ENCODE peak calls at places on chromosomes 1 and 21, in five cellular contexts. One of them, this sample, is unnamed.

GRCh38 chr21:45983981-45984551 is 2.5 kb downstream of the COL6A1 start:
- DNase-seq in choroid plexus epithelial cell: no peak
- DNase-seq in fibroblast of lung: no peak
- DNase-seq in fibroblast of the aortic adventitia: peak
- DNase-seq in endodermal cell: no peak
- DNase-seq in this sample: no peak

GRCh38 chr1:21439721-21440629 is at the start of gene NBPF3:
- DNase-seq in fibroblast of lung: peak
- DNase-seq in fibroblast of the aortic adventitia: peak
- DNase-seq in choroid plexus epithelial cell: peak
- DNase-seq in endodermal cell: peak
- DNase-seq in this sample: peak

GRCh38 chr1:176450526-176450925 is 12.4 kb upstream of the PAPPA2 start:
- DNase-seq in fibroblast of the aortic adventitia: no peak
- DNase-seq in endodermal cell: no peak
- DNase-seq in choroid plexus epithelial cell: no peak
- DNase-seq in fibroblast of lung: no peak
- DNase-seq in this sample: no peak

GRCh38 chr1:207806531-207807394 is 54.9 kb downstream of the CD46 start:
- DNase-seq in fibroblast of lung: peak
- DNase-seq in fibroblast of the aortic adventitia: no peak
- DNase-seq in choroid plexus epithelial cell: peak
- DNase-seq in endodermal cell: peak
- DNase-seq in this sample: no peak

GRCh38 chr1:232306269-232306911 is 323.5 kb downstream of the SIPA1L2 start:
- DNase-seq in fibroblast of the aortic adventitia: peak
- DNase-seq in fibroblast of lung: no peak
- DNase-seq in choroid plexus epithelial cell: peak
- DNase-seq in endodermal cell: peak
- DNase-seq in this sample: no peak

GRCh38 chr1:197869502-197869890 is 32.9 kb upstream of the C1orf53 start:
- DNase-seq in choroid plexus epithelial cell: no peak
- DNase-seq in fibroblast of the aortic adventitia: no peak
- DNase-seq in endodermal cell: no peak
- DNase-seq in fibroblast of lung: no peak
- DNase-seq in this sample: no peak

GRCh38 chr1:246365708-246366107 is 141.4 kb downstream of the SMYD3 start:
- DNase-seq in choroid plexus epithelial cell: no peak
- DNase-seq in fibroblast of lung: no peak
- DNase-seq in fibroblast of the aortic adventitia: no peak
- DNase-seq in endodermal cell: no peak
- DNase-seq in this sample: peak

GRCh38 chr1:165539306-165539705 is 4.5 kb upstream of the LRRC52 start:
- DNase-seq in endodermal cell: no peak
- DNase-seq in choroid plexus epithelial cell: no peak
- DNase-seq in fibroblast of the aortic adventitia: no peak
- DNase-seq in fibroblast of lung: no peak
- DNase-seq in this sample: no peak

GRCh38 chr1:76580206-76580605 is 287.1 kb upstream of the ST6GALNAC5 start:
- DNase-seq in fibroblast of lung: no peak
- DNase-seq in fibroblast of the aortic adventitia: no peak
- DNase-seq in choroid plexus epithelial cell: no peak
- DNase-seq in endodermal cell: no peak
- DNase-seq in this sample: no peak

GRCh38 chr1:43653339-43653738 is 3.4 kb downstream of the KDM4A start:
- DNase-seq in fibroblast of the aortic adventitia: peak
- DNase-seq in choroid plexus epithelial cell: peak
- DNase-seq in endodermal cell: peak
- DNase-seq in fibroblast of lung: no peak
- DNase-seq in this sample: no peak

GRCh38 chr1:93960641-93961147 is 51.5 kb upstream of the GCLM start:
- DNase-seq in fibroblast of lung: peak
- DNase-seq in choroid plexus epithelial cell: no peak
- DNase-seq in fibroblast of the aortic adventitia: peak
- DNase-seq in endodermal cell: no peak
- DNase-seq in this sample: no peak

GRCh38 chr1:156813750-156814570 is 2.7 kb downstream of the SH2D2A start:
- DNase-seq in choroid plexus epithelial cell: peak
- DNase-seq in fibroblast of the aortic adventitia: no peak
- DNase-seq in fibroblast of lung: peak
- DNase-seq in endodermal cell: peak
- DNase-seq in this sample: peak

GRCh38 chr1:31700468-31701136 is 3.2 kb downstream of the COL16A1 start:
- DNase-seq in fibroblast of the aortic adventitia: no peak
- DNase-seq in fibroblast of lung: no peak
- DNase-seq in endodermal cell: no peak
- DNase-seq in choroid plexus epithelial cell: no peak
- DNase-seq in this sample: no peak

GRCh38 chr1:92903765-92904164 is 57.5 kb downstream of the DIPK1A start:
- DNase-seq in fibroblast of lung: no peak
- DNase-seq in fibroblast of the aortic adventitia: no peak
- DNase-seq in endodermal cell: no peak
- DNase-seq in choroid plexus epithelial cell: no peak
- DNase-seq in this sample: no peak

GRCh38 chr1:67280696-67281095 is 27.0 kb upstream of the IL12RB2 start:
- DNase-seq in fibroblast of the aortic adventitia: no peak
- DNase-seq in endodermal cell: no peak
- DNase-seq in choroid plexus epithelial cell: no peak
- DNase-seq in fibroblast of lung: no peak
- DNase-seq in this sample: no peak

GRCh38 chr1:23936481-23937176 is 23.0 kb upstream of the PNRC2 start:
- DNase-seq in endodermal cell: peak
- DNase-seq in fibroblast of the aortic adventitia: no peak
- DNase-seq in fibroblast of lung: no peak
- DNase-seq in choroid plexus epithelial cell: no peak
- DNase-seq in this sample: no peak

GRCh38 chr1:209912306-209912705 is 25.7 kb upstream of the SYT14 start:
- DNase-seq in choroid plexus epithelial cell: no peak
- DNase-seq in fibroblast of lung: no peak
- DNase-seq in endodermal cell: no peak
- DNase-seq in fibroblast of the aortic adventitia: no peak
- DNase-seq in this sample: no peak

GRCh38 chr1:35563166-35563565 is 5.6 kb downstream of the NCDN start:
- DNase-seq in choroid plexus epithelial cell: no peak
- DNase-seq in fibroblast of lung: no peak
- DNase-seq in fibroblast of the aortic adventitia: no peak
- DNase-seq in endodermal cell: no peak
- DNase-seq in this sample: no peak
- TF ChIP-seq CTCF in choroid plexus epithelial cell: no peak
- TF ChIP-seq CTCF in fibroblast of lung: no peak
- TF ChIP-seq CTCF in fibroblast of the aortic adventitia: no peak
- TF ChIP-seq CTCF in endodermal cell: no peak
- TF ChIP-seq CTCF in this sample: no peak

GRCh38 chr1:217889401-217889800 is 258.3 kb downstream of the SPATA17 start:
- DNase-seq in choroid plexus epithelial cell: no peak
- DNase-seq in fibroblast of the aortic adventitia: no peak
- DNase-seq in fibroblast of lung: no peak
- DNase-seq in endodermal cell: peak
- DNase-seq in this sample: no peak
- TF ChIP-seq CTCF in choroid plexus epithelial cell: peak
- TF ChIP-seq CTCF in fibroblast of the aortic adventitia: peak
- TF ChIP-seq CTCF in fibroblast of lung: peak
- TF ChIP-seq CTCF in endodermal cell: peak
- TF ChIP-seq CTCF in this sample: peak

DNA sequence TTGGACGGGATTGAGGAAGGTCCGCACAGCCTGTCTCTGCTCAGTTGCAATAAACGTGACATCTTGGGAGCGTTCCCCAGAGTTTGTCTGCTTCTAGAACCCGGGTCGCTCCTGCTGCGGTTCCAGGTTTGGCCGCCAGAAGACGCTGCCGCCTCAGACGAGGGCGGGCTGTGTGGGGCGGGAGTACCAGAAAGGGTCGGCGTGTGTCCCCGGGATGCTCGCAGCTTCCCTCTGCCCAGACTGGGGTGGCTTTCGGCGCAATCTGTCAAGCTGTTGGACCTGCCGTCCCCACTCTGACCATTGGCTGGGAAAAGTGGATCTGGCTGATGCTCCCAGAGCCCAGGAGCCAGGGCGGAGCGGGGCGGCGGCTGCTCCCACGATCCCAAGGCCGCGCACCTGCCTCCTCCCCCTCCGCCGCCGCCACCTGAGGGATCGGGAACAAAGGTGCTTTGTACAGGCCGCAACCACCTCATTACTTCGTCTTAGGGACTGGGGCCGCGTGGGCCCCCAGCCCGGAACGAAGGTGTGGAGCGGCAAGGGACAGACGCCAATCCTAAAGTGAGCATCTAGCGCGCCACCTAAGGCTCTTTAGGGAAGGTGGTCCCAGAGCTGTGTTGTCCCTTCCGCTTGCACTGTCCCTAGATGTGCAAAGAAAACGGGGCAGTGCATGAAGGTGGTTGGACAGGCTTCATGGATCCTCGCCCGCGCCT is 683 bp upstream of the EFNA4 start:
- DNase-seq in endodermal cell: peak
- DNase-seq in fibroblast of the aortic adventitia: no peak
- DNase-seq in choroid plexus epithelial cell: peak
- DNase-seq in fibroblast of lung: peak
- DNase-seq in this sample: peak
- TF ChIP-seq CTCF in endodermal cell: peak
- TF ChIP-seq CTCF in fibroblast of the aortic adventitia: peak
- TF ChIP-seq CTCF in choroid plexus epithelial cell: peak
- TF ChIP-seq CTCF in fibroblast of lung: peak
- TF ChIP-seq CTCF in this sample: peak

DNA sequence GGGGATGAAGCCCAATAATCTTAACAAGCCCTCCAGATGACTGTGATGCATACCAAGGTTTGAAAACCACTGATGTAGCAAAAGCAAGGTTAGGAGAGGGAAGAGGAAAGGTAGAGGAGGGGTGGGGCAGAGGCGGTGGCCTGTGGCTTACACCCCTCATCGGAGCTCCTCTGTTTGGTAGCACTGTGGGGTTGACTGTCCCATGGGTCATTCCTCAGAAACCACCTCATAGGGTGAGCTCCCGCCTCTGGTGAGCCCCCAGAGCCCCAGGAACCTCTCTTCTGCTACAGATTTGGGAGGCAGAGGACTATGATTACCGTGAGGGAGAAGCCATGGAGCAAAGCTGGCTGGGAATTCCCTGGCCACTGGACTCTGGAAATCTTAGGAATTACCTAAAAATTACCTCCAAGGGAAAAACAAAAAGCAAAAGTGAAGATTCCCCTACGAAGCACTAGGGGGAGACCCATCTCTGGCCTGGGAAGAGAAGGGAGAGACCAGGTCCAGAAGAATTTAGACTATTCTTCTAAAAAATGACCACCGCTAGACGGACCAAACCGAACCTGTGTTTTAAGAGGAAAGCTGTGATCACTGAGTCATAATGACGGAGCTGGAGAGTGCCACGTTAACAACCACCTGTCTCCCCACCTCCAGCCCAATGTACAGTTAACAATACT is 1.5 kb upstream of the RASSF5 start:
- DNase-seq in fibroblast of lung: peak
- DNase-seq in endodermal cell: no peak
- DNase-seq in choroid plexus epithelial cell: peak
- DNase-seq in fibroblast of the aortic adventitia: peak
- DNase-seq in this sample: peak
- TF ChIP-seq CTCF in fibroblast of lung: peak
- TF ChIP-seq CTCF in endodermal cell: peak
- TF ChIP-seq CTCF in choroid plexus epithelial cell: peak
- TF ChIP-seq CTCF in fibroblast of the aortic adventitia: peak
- TF ChIP-seq CTCF in this sample: peak

GRCh38 chr21:42537106-42537742 is 23.6 kb downstream of the SLC37A1 start:
- DNase-seq in fibroblast of lung: no peak
- DNase-seq in endodermal cell: no peak
- DNase-seq in fibroblast of the aortic adventitia: no peak
- DNase-seq in choroid plexus epithelial cell: peak
- DNase-seq in this sample: peak
- TF ChIP-seq CTCF in fibroblast of lung: peak
- TF ChIP-seq CTCF in endodermal cell: peak
- TF ChIP-seq CTCF in fibroblast of the aortic adventitia: peak
- TF ChIP-seq CTCF in choroid plexus epithelial cell: peak
- TF ChIP-seq CTCF in this sample: peak

GRCh38 chr1:82153282-82153630 is 352.5 kb downstream of the ADGRL2 start:
- DNase-seq in endodermal cell: no peak
- DNase-seq in fibroblast of the aortic adventitia: peak
- DNase-seq in fibroblast of lung: peak
- DNase-seq in choroid plexus epithelial cell: peak
- DNase-seq in this sample: no peak
- TF ChIP-seq CTCF in endodermal cell: no peak
- TF ChIP-seq CTCF in fibroblast of the aortic adventitia: no peak
- TF ChIP-seq CTCF in fibroblast of lung: no peak
- TF ChIP-seq CTCF in choroid plexus epithelial cell: no peak
- TF ChIP-seq CTCF in this sample: no peak